ENCODE peak calls at places on chromosomes 4 and X, in seven cellular contexts. One of them, this sample, is unnamed.

GRCh38 chr4:112517067-112517588 is 1.1 kb upstream of the NEUROG2 start:
- DNase-seq in pancreas: no peak
- DNase-seq in stomach: no peak
- DNase-seq in cardiac muscle cell: no peak
- DNase-seq in kidney: no peak
- DNase-seq in lower leg skin: no peak
- DNase-seq in epithelial cell of esophagus: no peak
- DNase-seq in this sample: no peak

GRCh38 chrX:102720237-102721168 is at the start of gene GPRASP3:
- DNase-seq in pancreas: peak
- DNase-seq in stomach: peak
- DNase-seq in cardiac muscle cell: peak
- DNase-seq in kidney: peak
- DNase-seq in lower leg skin: peak
- DNase-seq in epithelial cell of esophagus: peak
- DNase-seq in this sample: peak

GRCh38 chr4:165199722-165200121 is 7.6 kb upstream of the KLHL2 start:
- DNase-seq in pancreas: no peak
- DNase-seq in stomach: no peak
- DNase-seq in cardiac muscle cell: no peak
- DNase-seq in kidney: no peak
- DNase-seq in lower leg skin: no peak
- DNase-seq in epithelial cell of esophagus: peak
- DNase-seq in this sample: no peak

GRCh38 chrX:96837808-96838207 is 45.9 kb upstream of the RPA4 start:
- DNase-seq in pancreas: no peak
- DNase-seq in stomach: no peak
- DNase-seq in cardiac muscle cell: peak
- DNase-seq in kidney: no peak
- DNase-seq in lower leg skin: no peak
- DNase-seq in epithelial cell of esophagus: peak
- DNase-seq in this sample: no peak

GRCh38 chrX:55907968-55908607 is 190.5 kb downstream of the RRAGB start:
- DNase-seq in pancreas: peak
- DNase-seq in stomach: peak
- DNase-seq in cardiac muscle cell: peak
- DNase-seq in kidney: peak
- DNase-seq in lower leg skin: peak
- DNase-seq in epithelial cell of esophagus: peak
- DNase-seq in this sample: peak

GRCh38 chrX:107677501-107677901 is 49.2 kb downstream of the PRPS1 start:
- DNase-seq in pancreas: no peak
- DNase-seq in stomach: no peak
- DNase-seq in cardiac muscle cell: peak
- DNase-seq in kidney: no peak
- DNase-seq in lower leg skin: no peak
- DNase-seq in epithelial cell of esophagus: peak
- DNase-seq in this sample: peak

GRCh38 chr4:121642876-121643585 is 53.7 kb downstream of the ANXA5 start:
- DNase-seq in pancreas: no peak
- DNase-seq in stomach: no peak
- DNase-seq in cardiac muscle cell: no peak
- DNase-seq in kidney: no peak
- DNase-seq in lower leg skin: no peak
- DNase-seq in epithelial cell of esophagus: no peak
- DNase-seq in this sample: peak

GRCh38 chr4:10098770-10099139 is 17.8 kb downstream of the WDR1 start:
- DNase-seq in pancreas: no peak
- DNase-seq in stomach: no peak
- DNase-seq in cardiac muscle cell: peak
- DNase-seq in kidney: no peak
- DNase-seq in lower leg skin: no peak
- DNase-seq in epithelial cell of esophagus: peak
- DNase-seq in this sample: no peak

GRCh38 chr4:163191999-163192398 is 25.3 kb upstream of the NAF1 start:
- DNase-seq in pancreas: no peak
- DNase-seq in stomach: no peak
- DNase-seq in cardiac muscle cell: no peak
- DNase-seq in kidney: no peak
- DNase-seq in lower leg skin: no peak
- DNase-seq in epithelial cell of esophagus: peak
- DNase-seq in this sample: no peak

GRCh38 chrX:12975999-12976558 is 1.2 kb downstream of the TMSB4X start:
- DNase-seq in pancreas: peak
- DNase-seq in stomach: peak
- DNase-seq in cardiac muscle cell: peak
- DNase-seq in kidney: peak
- DNase-seq in lower leg skin: no peak
- DNase-seq in epithelial cell of esophagus: peak
- DNase-seq in this sample: peak

GRCh38 chr4:152594981-152595916 is 59.4 kb upstream of the FBXW7 start:
- DNase-seq in pancreas: no peak
- DNase-seq in stomach: no peak
- DNase-seq in cardiac muscle cell: no peak
- DNase-seq in kidney: no peak
- DNase-seq in lower leg skin: no peak
- DNase-seq in epithelial cell of esophagus: peak
- DNase-seq in this sample: no peak

GRCh38 chrX:1163231-1163630 is 49.2 kb downstream of the CRLF2 start:
- DNase-seq in pancreas: no peak
- DNase-seq in stomach: no peak
- DNase-seq in cardiac muscle cell: no peak
- DNase-seq in kidney: peak
- DNase-seq in lower leg skin: no peak
- DNase-seq in epithelial cell of esophagus: no peak
- DNase-seq in this sample: no peak

GRCh38 chr4:66949424-66949823 is 595.9 kb downstream of the CENPC start:
- DNase-seq in pancreas: no peak
- DNase-seq in stomach: no peak
- DNase-seq in cardiac muscle cell: no peak
- DNase-seq in kidney: no peak
- DNase-seq in lower leg skin: no peak
- DNase-seq in epithelial cell of esophagus: no peak
- DNase-seq in this sample: no peak

GRCh38 chr4:69888336-69888735 is 28.4 kb upstream of the SULT1E1 start:
- DNase-seq in pancreas: no peak
- DNase-seq in stomach: no peak
- DNase-seq in cardiac muscle cell: peak
- DNase-seq in kidney: no peak
- DNase-seq in lower leg skin: no peak
- DNase-seq in epithelial cell of esophagus: peak
- DNase-seq in this sample: no peak

GRCh38 chr4:184794470-184794869 is 31.3 kb downstream of the ACSL1 start:
- DNase-seq in pancreas: no peak
- DNase-seq in stomach: no peak
- DNase-seq in cardiac muscle cell: no peak
- DNase-seq in kidney: no peak
- DNase-seq in lower leg skin: no peak
- DNase-seq in epithelial cell of esophagus: no peak
- DNase-seq in this sample: no peak
- H3K4me3 ChIP-seq in pancreas: no peak
- H3K4me3 ChIP-seq in stomach: no peak
- H3K4me3 ChIP-seq in cardiac muscle cell: no peak
- H3K4me3 ChIP-seq in kidney: no peak
- H3K4me3 ChIP-seq in lower leg skin: no peak
- H3K4me3 ChIP-seq in epithelial cell of esophagus: no peak
- H3K4me3 ChIP-seq in this sample: no peak

DNA sequence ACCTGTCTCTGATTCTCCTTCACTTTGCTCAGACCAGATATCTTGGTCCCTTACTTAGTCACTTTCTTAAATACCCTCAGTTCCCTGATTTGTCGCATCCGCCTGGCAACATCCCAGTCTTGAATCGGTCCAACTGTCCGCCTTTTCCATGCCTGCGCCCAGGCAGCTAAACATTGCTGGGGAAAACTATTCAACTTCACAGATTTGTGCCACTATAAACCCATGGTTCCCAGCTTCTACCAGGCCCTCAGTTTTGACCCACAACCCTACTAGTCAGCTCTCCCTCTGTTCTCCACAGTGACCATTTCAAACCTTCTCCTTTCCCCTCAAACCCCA is 451 bp upstream of the FGD1 start:
- DNase-seq in pancreas: no peak
- DNase-seq in stomach: no peak
- DNase-seq in cardiac muscle cell: no peak
- DNase-seq in kidney: no peak
- DNase-seq in lower leg skin: no peak
- DNase-seq in epithelial cell of esophagus: no peak
- DNase-seq in this sample: no peak
- H3K4me3 ChIP-seq in pancreas: no peak
- H3K4me3 ChIP-seq in stomach: peak
- H3K4me3 ChIP-seq in cardiac muscle cell: peak
- H3K4me3 ChIP-seq in kidney: peak
- H3K4me3 ChIP-seq in lower leg skin: no peak
- H3K4me3 ChIP-seq in epithelial cell of esophagus: peak
- H3K4me3 ChIP-seq in this sample: peak

GRCh38 chrX:134237363-134237702 is 351 bp downstream of the CCDC160 start:
- DNase-seq in pancreas: no peak
- DNase-seq in stomach: no peak
- DNase-seq in cardiac muscle cell: no peak
- DNase-seq in kidney: no peak
- DNase-seq in lower leg skin: no peak
- DNase-seq in epithelial cell of esophagus: no peak
- DNase-seq in this sample: no peak
- H3K4me3 ChIP-seq in pancreas: peak
- H3K4me3 ChIP-seq in stomach: peak
- H3K4me3 ChIP-seq in cardiac muscle cell: peak
- H3K4me3 ChIP-seq in kidney: peak
- H3K4me3 ChIP-seq in lower leg skin: no peak
- H3K4me3 ChIP-seq in epithelial cell of esophagus: peak
- H3K4me3 ChIP-seq in this sample: peak

GRCh38 chr4:116925900-116926457 is 159.4 kb downstream of the TRAM1L1 start:
- DNase-seq in pancreas: peak
- DNase-seq in stomach: peak
- DNase-seq in cardiac muscle cell: no peak
- DNase-seq in kidney: peak
- DNase-seq in lower leg skin: no peak
- DNase-seq in epithelial cell of esophagus: peak
- DNase-seq in this sample: no peak
- H3K4me3 ChIP-seq in pancreas: no peak
- H3K4me3 ChIP-seq in stomach: peak
- H3K4me3 ChIP-seq in cardiac muscle cell: peak
- H3K4me3 ChIP-seq in kidney: peak
- H3K4me3 ChIP-seq in lower leg skin: no peak
- H3K4me3 ChIP-seq in epithelial cell of esophagus: peak
- H3K4me3 ChIP-seq in this sample: no peak

GRCh38 chr4:2799444-2799911 is 6.6 kb downstream of the SH3BP2 start:
- DNase-seq in pancreas: peak
- DNase-seq in stomach: no peak
- DNase-seq in cardiac muscle cell: no peak
- DNase-seq in kidney: peak
- DNase-seq in lower leg skin: no peak
- DNase-seq in epithelial cell of esophagus: no peak
- DNase-seq in this sample: no peak
- H3K4me3 ChIP-seq in pancreas: no peak
- H3K4me3 ChIP-seq in stomach: peak
- H3K4me3 ChIP-seq in cardiac muscle cell: no peak
- H3K4me3 ChIP-seq in kidney: no peak
- H3K4me3 ChIP-seq in lower leg skin: no peak
- H3K4me3 ChIP-seq in epithelial cell of esophagus: no peak
- H3K4me3 ChIP-seq in this sample: no peak

GRCh38 chr4:80307183-80307735 is 28.3 kb upstream of the CFAP299 start:
- DNase-seq in pancreas: no peak
- DNase-seq in stomach: no peak
- DNase-seq in cardiac muscle cell: peak
- DNase-seq in kidney: no peak
- DNase-seq in lower leg skin: no peak
- DNase-seq in epithelial cell of esophagus: peak
- DNase-seq in this sample: no peak
- H3K4me3 ChIP-seq in pancreas: no peak
- H3K4me3 ChIP-seq in stomach: no peak
- H3K4me3 ChIP-seq in cardiac muscle cell: no peak
- H3K4me3 ChIP-seq in kidney: no peak
- H3K4me3 ChIP-seq in lower leg skin: no peak
- H3K4me3 ChIP-seq in epithelial cell of esophagus: no peak
- H3K4me3 ChIP-seq in this sample: no peak

DNA sequence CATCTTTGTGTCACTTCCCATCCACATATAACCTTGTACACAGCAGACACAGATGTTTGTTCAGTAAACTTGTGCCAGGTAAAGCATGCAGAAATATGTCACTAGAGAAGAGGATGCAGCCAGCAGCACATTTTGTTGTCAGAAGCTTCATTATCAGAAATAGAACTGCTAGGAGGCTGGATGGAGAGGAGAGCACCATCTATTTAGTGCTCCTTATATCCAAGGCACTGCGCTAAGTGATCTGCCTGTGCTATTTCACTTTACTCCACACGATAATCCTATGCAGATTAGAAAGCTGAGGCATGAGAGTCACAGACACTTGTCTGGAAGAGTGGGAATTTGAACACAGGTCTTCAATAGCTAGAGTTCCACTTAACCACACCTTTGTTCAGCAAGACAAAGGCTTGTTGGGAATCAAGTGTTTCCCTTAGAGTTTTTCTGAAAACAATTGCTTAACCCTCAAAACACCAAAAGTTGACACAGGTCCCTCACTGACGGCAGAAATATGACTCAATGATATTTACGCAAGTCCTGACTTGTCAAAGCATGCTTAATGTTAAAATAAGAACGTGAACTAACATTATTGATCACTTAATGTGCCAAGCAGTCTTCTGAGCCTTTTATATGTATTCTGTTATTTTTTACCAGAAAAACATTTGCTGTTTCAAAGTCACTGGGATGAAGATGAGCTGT is 1.2 kb upstream of the QDPR start:
- DNase-seq in pancreas: no peak
- DNase-seq in stomach: no peak
- DNase-seq in cardiac muscle cell: no peak
- DNase-seq in kidney: no peak
- DNase-seq in lower leg skin: no peak
- DNase-seq in epithelial cell of esophagus: peak
- DNase-seq in this sample: no peak
- H3K4me3 ChIP-seq in pancreas: no peak
- H3K4me3 ChIP-seq in stomach: no peak
- H3K4me3 ChIP-seq in cardiac muscle cell: no peak
- H3K4me3 ChIP-seq in kidney: no peak
- H3K4me3 ChIP-seq in lower leg skin: no peak
- H3K4me3 ChIP-seq in epithelial cell of esophagus: no peak
- H3K4me3 ChIP-seq in this sample: no peak

GRCh38 chr4:89703831-89704230 is 133.1 kb downstream of the SNCA start:
- DNase-seq in pancreas: no peak
- DNase-seq in stomach: no peak
- DNase-seq in cardiac muscle cell: no peak
- DNase-seq in kidney: no peak
- DNase-seq in lower leg skin: no peak
- DNase-seq in epithelial cell of esophagus: peak
- DNase-seq in this sample: no peak
- H3K4me3 ChIP-seq in pancreas: no peak
- H3K4me3 ChIP-seq in stomach: no peak
- H3K4me3 ChIP-seq in cardiac muscle cell: no peak
- H3K4me3 ChIP-seq in kidney: no peak
- H3K4me3 ChIP-seq in lower leg skin: no peak
- H3K4me3 ChIP-seq in epithelial cell of esophagus: no peak
- H3K4me3 ChIP-seq in this sample: no peak

GRCh38 chrX:76453737-76454406 is 26.4 kb downstream of the MAGEE1 start:
- DNase-seq in pancreas: peak
- DNase-seq in stomach: no peak
- DNase-seq in cardiac muscle cell: no peak
- DNase-seq in kidney: no peak
- DNase-seq in lower leg skin: no peak
- DNase-seq in epithelial cell of esophagus: no peak
- DNase-seq in this sample: no peak

GRCh38 chrX:76454456-76454927 is 27.0 kb downstream of the MAGEE1 start:
- DNase-seq in pancreas: no peak
- DNase-seq in stomach: no peak
- DNase-seq in cardiac muscle cell: peak
- DNase-seq in kidney: no peak
- DNase-seq in lower leg skin: no peak
- DNase-seq in epithelial cell of esophagus: peak
- DNase-seq in this sample: no peak
- H3K4me3 ChIP-seq in pancreas: no peak
- H3K4me3 ChIP-seq in stomach: no peak
- H3K4me3 ChIP-seq in cardiac muscle cell: no peak
- H3K4me3 ChIP-seq in kidney: no peak
- H3K4me3 ChIP-seq in lower leg skin: no peak
- H3K4me3 ChIP-seq in epithelial cell of esophagus: no peak
- H3K4me3 ChIP-seq in this sample: no peak

This sample was measured in Caco-2.